ENCODE peak calls at places on chromosomes 5 and 9, in seven cellular contexts. L is neural progenitor cell; M is NCI-H774; D is NCI-H460; B is effector CD4-positive, alpha-beta T cell; K is GM13976; F is T-helper 2 cell. S is an unnamed sample.
A peak's percentile ranks its signal among the peaks of the same experiment; 100 is the strongest.

GRCh38 chr5:55188656-55189380 is 15.8 kb upstream of the CDC20B start:
- DNase-seq in L (no peak), M (peak; percentile 15), D (no peak), B (no peak), K (no peak), F (no peak), S (no peak)

GRCh38 chr9:114308361-114308950 is 14.4 kb upstream of the ORM1 start:
- DNase-seq in L (no peak), M (no peak), D (no peak), B (no peak), K (no peak), F (no peak), S (no peak)

GRCh38 chr5:149485655-149486615 is 65.3 kb downstream of the CSNK1A1 start:
- DNase-seq in L (no peak), M (peak; percentile 39), D (peak; percentile 48), B (no peak), K (no peak), F (no peak), S (peak; percentile 99)

GRCh38 chr9:121685795-121686377 is 34.5 kb downstream of the DAB2IP start:
- DNase-seq in L (no peak), M (no peak), D (no peak), B (no peak), K (no peak), F (no peak), S (no peak)

GRCh38 chr9:33102551-33103210 is 26.2 kb upstream of the SMU1 start:
- DNase-seq in L (no peak), M (no peak), D (no peak), B (no peak), K (no peak), F (no peak), S (no peak)

GRCh38 chr9:136297016-136297691 is 6.7 kb downstream of the CCDC187 start:
- DNase-seq in L (no peak), M (peak; percentile 81), D (no peak), B (no peak), K (no peak), F (no peak), S (no peak)

GRCh38 chr5:126395627-126396026 is 27.6 kb upstream of the GRAMD2B start:
- DNase-seq in L (no peak), M (no peak), D (no peak), B (no peak), K (no peak), F (no peak), S (no peak)

GRCh38 chr5:135028791-135029467 is 5.1 kb downstream of the PITX1 start:
- DNase-seq in L (peak; percentile 68), M (no peak), D (no peak), B (no peak), K (no peak), F (no peak), S (no peak)

GRCh38 chr5:107476783-107477182 is 194.0 kb downstream of the EFNA5 start:
- DNase-seq in L (no peak), M (peak; percentile 52), D (no peak), B (no peak), K (peak; percentile 21), F (peak; percentile 65), S (no peak)

GRCh38 chr9:87141124-87141523 is 193.8 kb upstream of the GAS1 start:
- DNase-seq in L (no peak), M (no peak), D (no peak), B (no peak), K (no peak), F (no peak), S (no peak)

GRCh38 chr5:101142102-101142501 is 239.0 kb upstream of the ST8SIA4 start:
- DNase-seq in L (no peak), M (no peak), D (no peak), B (no peak), K (no peak), F (no peak), S (no peak)

GRCh38 chr9:121118266-121118665 is 43.5 kb downstream of the CNTRL start:
- DNase-seq in L (no peak), M (no peak), D (no peak), B (no peak), K (no peak), F (no peak), S (no peak)

GRCh38 chr5:79112703-79113058 is 1.1 kb downstream of the BHMT start:
- DNase-seq in L (no peak), M (no peak), D (no peak), B (no peak), K (no peak), F (no peak), S (no peak)